ENCODE peak calls at places on chromosomes 5 and 9, in five cellular contexts. E, V, H, R and Q are unnamed samples.

GRCh38 chr9:137878146-137878941 is 762 bp downstream of the CACNA1B start:
- DNase-seq in E (peak; percentile 47), V (no peak), R (no peak), H (no peak), Q (no peak)

GRCh38 chr5:75538201-75538600 is 26.5 kb downstream of the POLK start:
- DNase-seq in H (no peak), V (no peak), R (no peak), E (no peak), Q (no peak)

GRCh38 chr9:116706310-116707290 is 19.5 kb downstream of the TRIM32 start:
- DNase-seq in H (no peak), E (no peak), V (no peak), R (no peak), Q (no peak)

GRCh38 chr5:66222455-66222854 is 78.4 kb downstream of the SREK1 start:
- DNase-seq in H (no peak), V (no peak), E (no peak), R (no peak), Q (no peak)

GRCh38 chr9:69012690-69013403 is 1.1 kb downstream of the PRKACG start:
- DNase-seq in R (no peak), V (no peak), E (no peak), H (no peak), Q (no peak)

GRCh38 chr5:55853271-55853670 is 2.1 kb downstream of the IL31RA start:
- DNase-seq in E (no peak), H (no peak), V (peak; percentile 49), R (no peak), Q (no peak)

GRCh38 chr5:168064933-168065622 is 226.4 kb upstream of the WWC1 start:
- DNase-seq in H (no peak), R (no peak), V (no peak), E (no peak), Q (no peak)

GRCh38 chr9:134950404-134950760 is 32.7 kb upstream of the FCN1 start:
- DNase-seq in R (no peak), E (no peak), V (no peak), H (peak; percentile 7), Q (peak; percentile 29)

GRCh38 chr9:131982683-131983239 is 96.9 kb downstream of the MED27 start:
- DNase-seq in H (no peak), R (no peak), E (no peak), V (peak; percentile 69), Q (no peak)

GRCh38 chr9:33719581-33720374 is 75.6 kb upstream of the PRSS3 start:
- DNase-seq in R (no peak), E (peak; percentile 6), V (peak; percentile 68), H (no peak), Q (no peak)

GRCh38 chr5:40679998-40680681 is 425 bp downstream of the PTGER4 start:
- DNase-seq in E (no peak), V (peak; percentile 48), R (no peak), H (no peak), Q (peak; percentile 68)

GRCh38 chr5:35899805-35900204 is 38.6 kb downstream of the CAPSL start:
- DNase-seq in R (no peak), E (no peak), V (no peak), H (no peak), Q (no peak)

GRCh38 chr5:76099286-76099702 is 16.1 kb downstream of the SV2C start:
- DNase-seq in E (no peak), R (no peak), H (no peak), V (peak; percentile 11), Q (no peak)

GRCh38 chr5:52453176-52453575 is 334.5 kb upstream of the ITGA1 start:
- DNase-seq in R (no peak), H (no peak), V (no peak), E (no peak), Q (no peak)